ENCODE peak calls at places on chromosome 2, in ten cellular contexts. One of them, this sample, is unnamed.

GRCh38 chr2:241213036-241213435 is 24.6 kb downstream of the ANO7 start:
- DNase-seq in fibroblast of lung: no peak
- DNase-seq in HCT116: no peak
- DNase-seq in IMR-90: no peak
- DNase-seq in colonic mucosa: no peak
- DNase-seq in testis: no peak
- DNase-seq in left ventricle myocardium inferior: no peak
- DNase-seq in ovary: no peak
- DNase-seq in psoas muscle: no peak
- DNase-seq in BE2C: no peak
- DNase-seq in this sample: no peak

GRCh38 chr2:18137096-18137495 is 258.6 kb downstream of the KCNS3 start:
- DNase-seq in fibroblast of lung: no peak
- DNase-seq in HCT116: no peak
- DNase-seq in IMR-90: no peak
- DNase-seq in colonic mucosa: no peak
- DNase-seq in testis: no peak
- DNase-seq in left ventricle myocardium inferior: no peak
- DNase-seq in ovary: no peak
- DNase-seq in psoas muscle: no peak
- DNase-seq in BE2C: no peak
- DNase-seq in this sample: no peak

GRCh38 chr2:171208648-171209047 is 48.0 kb upstream of the TLK1 start:
- DNase-seq in fibroblast of lung: no peak
- DNase-seq in HCT116: no peak
- DNase-seq in IMR-90: no peak
- DNase-seq in colonic mucosa: no peak
- DNase-seq in testis: no peak
- DNase-seq in left ventricle myocardium inferior: no peak
- DNase-seq in ovary: no peak
- DNase-seq in psoas muscle: no peak
- DNase-seq in BE2C: no peak
- DNase-seq in this sample: no peak

GRCh38 chr2:177254433-177255226 is 9.9 kb downstream of the NFE2L2 start:
- DNase-seq in fibroblast of lung: peak; percentile 59
- DNase-seq in HCT116: peak; percentile 60
- DNase-seq in IMR-90: peak; percentile 52
- DNase-seq in colonic mucosa: peak; percentile 87
- DNase-seq in testis: peak; percentile 80
- DNase-seq in left ventricle myocardium inferior: no peak
- DNase-seq in ovary: no peak
- DNase-seq in psoas muscle: peak; percentile 66
- DNase-seq in BE2C: peak; percentile 22
- DNase-seq in this sample: no peak

GRCh38 chr2:152716805-152717241 is 438 bp downstream of the PRPF40A start:
- DNase-seq in fibroblast of lung: peak; percentile 33
- DNase-seq in HCT116: no peak
- DNase-seq in IMR-90: no peak
- DNase-seq in colonic mucosa: peak; percentile 43
- DNase-seq in testis: peak; percentile 63
- DNase-seq in left ventricle myocardium inferior: no peak
- DNase-seq in ovary: no peak
- DNase-seq in psoas muscle: peak; percentile 46
- DNase-seq in BE2C: peak; percentile 6
- DNase-seq in this sample: no peak

GRCh38 chr2:128573531-128573930 is 254.9 kb upstream of the HS6ST1 start:
- DNase-seq in fibroblast of lung: no peak
- DNase-seq in HCT116: no peak
- DNase-seq in IMR-90: no peak
- DNase-seq in colonic mucosa: no peak
- DNase-seq in testis: no peak
- DNase-seq in left ventricle myocardium inferior: no peak
- DNase-seq in ovary: no peak
- DNase-seq in psoas muscle: no peak
- DNase-seq in BE2C: no peak
- DNase-seq in this sample: peak; percentile 19

GRCh38 chr2:230668184-230668938 is 44.3 kb upstream of the CAB39 start:
- DNase-seq in fibroblast of lung: peak; percentile 63
- DNase-seq in HCT116: no peak
- DNase-seq in IMR-90: peak; percentile 74
- DNase-seq in colonic mucosa: no peak
- DNase-seq in testis: no peak
- DNase-seq in left ventricle myocardium inferior: peak; percentile 44
- DNase-seq in ovary: no peak
- DNase-seq in psoas muscle: peak; percentile 87
- DNase-seq in BE2C: no peak
- DNase-seq in this sample: no peak

GRCh38 chr2:43556256-43556655 is 39.6 kb downstream of the THADA start:
- DNase-seq in fibroblast of lung: no peak
- DNase-seq in HCT116: no peak
- DNase-seq in IMR-90: no peak
- DNase-seq in colonic mucosa: no peak
- DNase-seq in testis: no peak
- DNase-seq in left ventricle myocardium inferior: no peak
- DNase-seq in ovary: no peak
- DNase-seq in psoas muscle: no peak
- DNase-seq in BE2C: no peak
- DNase-seq in this sample: no peak

GRCh38 chr2:236130349-236130998 is 37.7 kb downstream of the GBX2 start:
- DNase-seq in fibroblast of lung: no peak
- DNase-seq in HCT116: no peak
- DNase-seq in IMR-90: no peak
- DNase-seq in colonic mucosa: no peak
- DNase-seq in testis: no peak
- DNase-seq in left ventricle myocardium inferior: no peak
- DNase-seq in ovary: no peak
- DNase-seq in psoas muscle: peak; percentile 38
- DNase-seq in BE2C: no peak
- DNase-seq in this sample: no peak

GRCh38 chr2:9721346-9721745 is 90.5 kb upstream of the YWHAQ start:
- DNase-seq in fibroblast of lung: no peak
- DNase-seq in HCT116: no peak
- DNase-seq in IMR-90: no peak
- DNase-seq in colonic mucosa: no peak
- DNase-seq in testis: no peak
- DNase-seq in left ventricle myocardium inferior: no peak
- DNase-seq in ovary: no peak
- DNase-seq in psoas muscle: no peak
- DNase-seq in BE2C: no peak
- DNase-seq in this sample: no peak

GRCh38 chr2:235575904-235576303 is 82.1 kb downstream of the AGAP1 start:
- DNase-seq in fibroblast of lung: no peak
- DNase-seq in HCT116: no peak
- DNase-seq in IMR-90: no peak
- DNase-seq in colonic mucosa: no peak
- DNase-seq in testis: no peak
- DNase-seq in left ventricle myocardium inferior: no peak
- DNase-seq in ovary: no peak
- DNase-seq in psoas muscle: no peak
- DNase-seq in BE2C: no peak
- DNase-seq in this sample: no peak

GRCh38 chr2:119424284-119425118 is 7.2 kb upstream of the TMEM37 start:
- DNase-seq in fibroblast of lung: no peak
- DNase-seq in HCT116: no peak
- DNase-seq in IMR-90: no peak
- DNase-seq in colonic mucosa: no peak
- DNase-seq in testis: no peak
- DNase-seq in left ventricle myocardium inferior: no peak
- DNase-seq in ovary: no peak
- DNase-seq in psoas muscle: no peak
- DNase-seq in BE2C: no peak
- DNase-seq in this sample: no peak
- H3K4me1 ChIP-seq in fibroblast of lung: no peaks in the 10 kb centered on the region
- H3K4me1 ChIP-seq in HCT116: peaks cover 5% of the 10 kb centered on the region
- H3K4me1 ChIP-seq in IMR-90: no peaks in the 10 kb centered on the region
- H3K4me1 ChIP-seq in colonic mucosa: no peaks in the 10 kb centered on the region
- H3K4me1 ChIP-seq in testis: peaks cover 16% of the 10 kb centered on the region
- H3K4me1 ChIP-seq in left ventricle myocardium inferior: peaks cover 10% of the 10 kb centered on the region
- H3K4me1 ChIP-seq in ovary: peaks cover 26% of the 10 kb centered on the region
- H3K4me1 ChIP-seq in psoas muscle: no peaks in the 10 kb centered on the region
- H3K4me1 ChIP-seq in BE2C: no peaks in the 10 kb centered on the region
- H3K4me1 ChIP-seq in this sample: peaks cover 9% of the 10 kb centered on the region

GRCh38 chr2:64610456-64610855 is 43.3 kb downstream of the SERTAD2 start:
- DNase-seq in fibroblast of lung: no peak
- DNase-seq in HCT116: no peak
- DNase-seq in IMR-90: no peak
- DNase-seq in colonic mucosa: no peak
- DNase-seq in testis: no peak
- DNase-seq in left ventricle myocardium inferior: no peak
- DNase-seq in ovary: no peak
- DNase-seq in psoas muscle: no peak
- DNase-seq in BE2C: no peak
- DNase-seq in this sample: no peak

GRCh38 chr2:64606495-64607363 is 47.0 kb downstream of the SERTAD2 start:
- DNase-seq in fibroblast of lung: peak; percentile 36
- DNase-seq in HCT116: no peak
- DNase-seq in IMR-90: no peak
- DNase-seq in colonic mucosa: peak; percentile 84
- DNase-seq in testis: peak; percentile 93
- DNase-seq in left ventricle myocardium inferior: peak; percentile 88
- DNase-seq in ovary: peak; percentile 78
- DNase-seq in psoas muscle: peak; percentile 92
- DNase-seq in BE2C: no peak
- DNase-seq in this sample: peak; percentile 97

GRCh38 chr2:64607381-64607780 is 46.3 kb downstream of the SERTAD2 start:
- DNase-seq in fibroblast of lung: no peak
- DNase-seq in HCT116: no peak
- DNase-seq in IMR-90: no peak
- DNase-seq in colonic mucosa: no peak
- DNase-seq in testis: no peak
- DNase-seq in left ventricle myocardium inferior: no peak
- DNase-seq in ovary: no peak
- DNase-seq in psoas muscle: no peak
- DNase-seq in BE2C: no peak
- DNase-seq in this sample: peak; percentile 60

GRCh38 chr2:64608867-64609228 is 44.9 kb downstream of the SERTAD2 start:
- DNase-seq in fibroblast of lung: no peak
- DNase-seq in HCT116: no peak
- DNase-seq in IMR-90: no peak
- DNase-seq in colonic mucosa: peak; percentile 51
- DNase-seq in testis: no peak
- DNase-seq in left ventricle myocardium inferior: peak; percentile 28
- DNase-seq in ovary: no peak
- DNase-seq in psoas muscle: peak; percentile 60
- DNase-seq in BE2C: no peak
- DNase-seq in this sample: no peak

GRCh38 chr2:64609229-64609994 is 44.3 kb downstream of the SERTAD2 start:
- DNase-seq in fibroblast of lung: peak; percentile 39
- DNase-seq in HCT116: no peak
- DNase-seq in IMR-90: peak; percentile 17
- DNase-seq in colonic mucosa: peak; percentile 58
- DNase-seq in testis: peak; percentile 65
- DNase-seq in left ventricle myocardium inferior: peak; percentile 71
- DNase-seq in ovary: peak; percentile 31
- DNase-seq in psoas muscle: peak; percentile 86
- DNase-seq in BE2C: no peak
- DNase-seq in this sample: no peak
- TF ChIP-seq CTCF in fibroblast of lung: peak; percentile 2
- TF ChIP-seq CTCF in HCT116: no peak
- TF ChIP-seq CTCF in IMR-90: peak; percentile 45
- TF ChIP-seq CTCF in colonic mucosa: no peak
- TF ChIP-seq CTCF in testis: peak; percentile 71
- TF ChIP-seq CTCF in left ventricle myocardium inferior: peak; percentile 55
- TF ChIP-seq CTCF in ovary: no peak
- TF ChIP-seq CTCF in psoas muscle: peak; percentile 67
- TF ChIP-seq CTCF in BE2C: no peak
- TF ChIP-seq CTCF in this sample: peak; percentile 73

GRCh38 chr2:102078773-102079172 is 63.8 kb upstream of the IL1R1 start:
- DNase-seq in fibroblast of lung: no peak
- DNase-seq in HCT116: no peak
- DNase-seq in IMR-90: no peak
- DNase-seq in colonic mucosa: no peak
- DNase-seq in testis: no peak
- DNase-seq in left ventricle myocardium inferior: no peak
- DNase-seq in ovary: no peak
- DNase-seq in psoas muscle: no peak
- DNase-seq in BE2C: no peak
- DNase-seq in this sample: no peak

GRCh38 chr2:102080451-102081054 is 62.0 kb upstream of the IL1R1 start:
- DNase-seq in fibroblast of lung: peak; percentile 72
- DNase-seq in HCT116: peak; percentile 41
- DNase-seq in IMR-90: peak; percentile 44
- DNase-seq in colonic mucosa: no peak
- DNase-seq in testis: no peak
- DNase-seq in left ventricle myocardium inferior: no peak
- DNase-seq in ovary: no peak
- DNase-seq in psoas muscle: no peak
- DNase-seq in BE2C: no peak
- DNase-seq in this sample: no peak

GRCh38 chr2:102084651-102085050 is 57.9 kb upstream of the IL1R1 start:
- DNase-seq in fibroblast of lung: no peak
- DNase-seq in HCT116: no peak
- DNase-seq in IMR-90: no peak
- DNase-seq in colonic mucosa: no peak
- DNase-seq in testis: no peak
- DNase-seq in left ventricle myocardium inferior: no peak
- DNase-seq in ovary: no peak
- DNase-seq in psoas muscle: no peak
- DNase-seq in BE2C: no peak
- DNase-seq in this sample: no peak

GRCh38 chr2:102082591-102083586 is 59.7 kb upstream of the IL1R1 start:
- DNase-seq in fibroblast of lung: peak; percentile 90
- DNase-seq in HCT116: peak; percentile 56
- DNase-seq in IMR-90: peak; percentile 91
- DNase-seq in colonic mucosa: no peak
- DNase-seq in testis: peak; percentile 45
- DNase-seq in left ventricle myocardium inferior: no peak
- DNase-seq in ovary: no peak
- DNase-seq in psoas muscle: no peak
- DNase-seq in BE2C: no peak
- DNase-seq in this sample: no peak

GRCh38 chr2:102081600-102081999 is 60.9 kb upstream of the IL1R1 start:
- DNase-seq in fibroblast of lung: peak; percentile 46
- DNase-seq in HCT116: no peak
- DNase-seq in IMR-90: no peak
- DNase-seq in colonic mucosa: no peak
- DNase-seq in testis: no peak
- DNase-seq in left ventricle myocardium inferior: no peak
- DNase-seq in ovary: no peak
- DNase-seq in psoas muscle: no peak
- DNase-seq in BE2C: no peak
- DNase-seq in this sample: no peak
- H3K4me1 ChIP-seq in fibroblast of lung: peaks cover 9% of the 10 kb centered on the region
- H3K4me1 ChIP-seq in HCT116: peaks cover 11% of the 10 kb centered on the region
- H3K4me1 ChIP-seq in IMR-90: peaks cover 4% of the 10 kb centered on the region
- H3K4me1 ChIP-seq in colonic mucosa: no peaks in the 10 kb centered on the region
- H3K4me1 ChIP-seq in testis: peaks cover 6% of the 10 kb centered on the region
- H3K4me1 ChIP-seq in left ventricle myocardium inferior: peaks cover 18% of the 10 kb centered on the region
- H3K4me1 ChIP-seq in ovary: peaks cover 2% of the 10 kb centered on the region
- H3K4me1 ChIP-seq in psoas muscle: peaks cover 33% of the 10 kb centered on the region
- H3K4me1 ChIP-seq in BE2C: no peaks in the 10 kb centered on the region
- H3K4me1 ChIP-seq in this sample: no peaks in the 10 kb centered on the region

DNA sequence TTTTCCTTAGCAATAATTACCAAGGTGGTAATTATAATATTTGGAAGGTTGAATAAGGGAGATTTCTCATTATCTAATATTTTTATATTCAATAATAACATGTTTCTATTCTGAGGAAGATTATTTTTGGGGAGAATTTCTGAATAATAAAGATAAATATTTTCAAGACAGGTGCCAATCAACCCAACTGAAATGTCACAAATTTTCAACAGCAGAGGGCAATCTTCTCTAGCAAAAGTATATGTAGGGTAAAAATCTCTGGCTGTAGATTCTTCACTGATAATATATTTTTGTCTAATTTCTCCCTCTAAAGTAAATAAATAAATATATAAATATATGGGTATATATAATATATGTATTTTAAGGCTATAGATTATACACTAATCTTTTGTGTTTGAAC is 1187.2 kb upstream of the CRIM1 start:
- DNase-seq in fibroblast of lung: no peak
- DNase-seq in HCT116: no peak
- DNase-seq in IMR-90: no peak
- DNase-seq in colonic mucosa: no peak
- DNase-seq in testis: no peak
- DNase-seq in left ventricle myocardium inferior: no peak
- DNase-seq in ovary: no peak
- DNase-seq in psoas muscle: no peak
- DNase-seq in BE2C: no peak
- DNase-seq in this sample: no peak
- TF ChIP-seq CTCF in fibroblast of lung: no peak
- TF ChIP-seq CTCF in HCT116: no peak
- TF ChIP-seq CTCF in IMR-90: no peak
- TF ChIP-seq CTCF in colonic mucosa: no peak
- TF ChIP-seq CTCF in testis: no peak
- TF ChIP-seq CTCF in left ventricle myocardium inferior: no peak
- TF ChIP-seq CTCF in ovary: no peak
- TF ChIP-seq CTCF in psoas muscle: no peak
- TF ChIP-seq CTCF in BE2C: no peak
- TF ChIP-seq CTCF in this sample: no peak

This sample was measured in esophagus muscularis mucosa.